ENCODE peak calls at places on chromosomes 6 and 20, in eight cellular contexts. U, S, B, T, D, H, M and E are unnamed samples.

GRCh38 chr6:152716322-152716721 is 18.6 kb downstream of the MYCT1 start:
- DNase-seq in U (no peak), S (no peak), B (no peak), T (no peak), D (no peak), H (no peak), M (no peak), E (no peak)

GRCh38 chr6:117676577-117677218 is 1.4 kb downstream of the NUS1 start:
- DNase-seq in U (no peak), S (no peak), B (no peak), T (no peak), D (no peak), H (no peak), M (no peak), E (no peak)

GRCh38 chr6:164014716-164015484 is 600.4 kb downstream of the QKI start:
- DNase-seq in U (no peak), S (no peak), B (no peak), T (peak; percentile 20), D (peak; percentile 51), H (no peak), M (no peak), E (no peak)

GRCh38 chr20:10580700-10581099 is 93.1 kb downstream of the JAG1 start:
- DNase-seq in U (no peak), S (peak; percentile 72), B (no peak), T (no peak), D (no peak), H (no peak), M (no peak), E (no peak)

GRCh38 chr20:32585011-32585518 is at the start of gene NOL4L:
- DNase-seq in U (no peak), S (no peak), B (peak; percentile 14), T (no peak), D (peak; percentile 90), H (peak; percentile 74), M (peak; percentile 79), E (no peak)

GRCh38 chr6:133248241-133249001 is 7.3 kb downstream of the EYA4 start:
- DNase-seq in U (no peak), S (peak; percentile 98), B (no peak), T (no peak), D (no peak), H (no peak), M (no peak), E (no peak)

GRCh38 chr6:5308066-5308465 is 46.8 kb downstream of the FARS2 start:
- DNase-seq in U (no peak), S (peak; percentile 80), B (no peak), T (no peak), D (no peak), H (no peak), M (no peak), E (no peak)

GRCh38 chr6:168956884-168957730 is 296.5 kb downstream of the THBS2 start:
- DNase-seq in U (peak; percentile 79), S (peak; percentile 64), B (no peak), T (peak; percentile 28), D (peak; percentile 82), H (peak; percentile 82), M (peak; percentile 73), E (peak; percentile 37)

GRCh38 chr6:45614488-45615285 is 237.0 kb upstream of the SUPT3H start:
- DNase-seq in U (no peak), S (peak; percentile 92), B (no peak), T (no peak), D (no peak), H (no peak), M (no peak), E (no peak)

GRCh38 chr20:34791289-34792020 is 34.0 kb downstream of the NCOA6 start:
- DNase-seq in U (no peak), S (no peak), B (no peak), T (peak; percentile 18), D (peak; percentile 25), H (no peak), M (no peak), E (peak; percentile 92)